ENCODE peak calls at places on chromosome 2, in ten cellular contexts. L is breast epithelium, E is body of pancreas, O is A549, R is upper lobe of left lung, M is K562, N is esophagus squamous epithelium, T is heart left ventricle, H is IMR-90, U is HepG2. X is an unnamed sample.

GRCh38 chr2:38825956-38826355 is 47.9 kb downstream of the GEMIN6 start:
- DNase-seq in L (no peak), E (no peak), O (no peak), R (no peak), M (no peak), N (no peak), T (no peak), H (no peak), U (no peak), X (no peak)

GRCh38 chr2:190646780-190647626 is 1.9 kb upstream of the NAB1 start:
- DNase-seq in L (no peak), E (no peak), O (no peak), R (no peak), M (no peak), N (no peak), T (no peak), H (no peak), U (no peak), X (no peak)

GRCh38 chr2:64338910-64339500 is 115.0 kb upstream of the LGALSL start:
- DNase-seq in L (no peak), E (no peak), O (no peak), R (no peak), M (no peak), N (no peak), T (no peak), H (no peak), U (no peak), X (no peak)

GRCh38 chr2:47274054-47274779 is 119.1 kb upstream of the STPG4 start:
- DNase-seq in L (no peak), E (no peak), O (no peak), R (no peak), M (no peak), N (no peak), T (no peak), H (peak), U (no peak), X (peak)

GRCh38 chr2:232120911-232121310 is 159.4 kb downstream of the DIS3L2 start:
- DNase-seq in L (no peak), E (no peak), O (no peak), R (no peak), M (no peak), N (no peak), T (no peak), H (no peak), U (no peak), X (no peak)

GRCh38 chr2:29766191-29766590 is 155.2 kb downstream of the ALK start:
- DNase-seq in L (no peak), E (no peak), O (no peak), R (no peak), M (no peak), N (no peak), T (no peak), H (peak), U (no peak), X (no peak)

GRCh38 chr2:188788621-188789020 is 185.6 kb upstream of the COL3A1 start:
- DNase-seq in L (peak), E (peak), O (no peak), R (peak), M (no peak), N (no peak), T (peak), H (peak), U (no peak), X (no peak)

GRCh38 chr2:226334981-226335720 is 464.5 kb downstream of the IRS1 start:
- DNase-seq in L (no peak), E (no peak), O (no peak), R (no peak), M (no peak), N (no peak), T (no peak), H (peak), U (peak), X (no peak)

GRCh38 chr2:110979834-110980612 is 140.7 kb upstream of the BCL2L11 start:
- DNase-seq in L (no peak), E (no peak), O (no peak), R (no peak), M (no peak), N (no peak), T (no peak), H (no peak), U (no peak), X (no peak)

GRCh38 chr2:171172980-171173542 is 12.4 kb upstream of the TLK1 start:
- DNase-seq in L (no peak), E (no peak), O (no peak), R (no peak), M (no peak), N (no peak), T (no peak), H (peak), U (no peak), X (no peak)

GRCh38 chr2:146481629-146482028 is 1363.2 kb upstream of the ACVR2A start:
- DNase-seq in L (no peak), E (no peak), O (no peak), R (no peak), M (no peak), N (no peak), T (no peak), H (peak), U (no peak), X (peak)

GRCh38 chr2:111185496-111186022 is 64.8 kb downstream of the BCL2L11 start:
- DNase-seq in L (no peak), E (peak), O (no peak), R (peak), M (no peak), N (no peak), T (no peak), H (no peak), U (no peak), X (no peak)

GRCh38 chr2:224039770-224040088 is 643 bp upstream of the SERPINE2 start:
- DNase-seq in L (no peak), E (no peak), O (no peak), R (no peak), M (no peak), N (no peak), T (no peak), H (no peak), U (no peak), X (no peak)

GRCh38 chr2:226799976-226800940 is 638 bp upstream of the IRS1 start:
- DNase-seq in L (peak), E (peak), O (no peak), R (peak), M (no peak), N (no peak), T (no peak), H (peak), U (peak), X (no peak)

GRCh38 chr2:138777996-138778395 is 2.2 kb downstream of the NXPH2 start:
- DNase-seq in L (no peak), E (no peak), O (no peak), R (no peak), M (no peak), N (no peak), T (no peak), H (peak), U (peak), X (peak)

GRCh38 chr2:233093721-233094120 is 33.6 kb downstream of the INPP5D start:
- DNase-seq in L (no peak), E (no peak), O (no peak), R (no peak), M (no peak), N (no peak), T (no peak), H (no peak), U (no peak), X (no peak)

DNA sequence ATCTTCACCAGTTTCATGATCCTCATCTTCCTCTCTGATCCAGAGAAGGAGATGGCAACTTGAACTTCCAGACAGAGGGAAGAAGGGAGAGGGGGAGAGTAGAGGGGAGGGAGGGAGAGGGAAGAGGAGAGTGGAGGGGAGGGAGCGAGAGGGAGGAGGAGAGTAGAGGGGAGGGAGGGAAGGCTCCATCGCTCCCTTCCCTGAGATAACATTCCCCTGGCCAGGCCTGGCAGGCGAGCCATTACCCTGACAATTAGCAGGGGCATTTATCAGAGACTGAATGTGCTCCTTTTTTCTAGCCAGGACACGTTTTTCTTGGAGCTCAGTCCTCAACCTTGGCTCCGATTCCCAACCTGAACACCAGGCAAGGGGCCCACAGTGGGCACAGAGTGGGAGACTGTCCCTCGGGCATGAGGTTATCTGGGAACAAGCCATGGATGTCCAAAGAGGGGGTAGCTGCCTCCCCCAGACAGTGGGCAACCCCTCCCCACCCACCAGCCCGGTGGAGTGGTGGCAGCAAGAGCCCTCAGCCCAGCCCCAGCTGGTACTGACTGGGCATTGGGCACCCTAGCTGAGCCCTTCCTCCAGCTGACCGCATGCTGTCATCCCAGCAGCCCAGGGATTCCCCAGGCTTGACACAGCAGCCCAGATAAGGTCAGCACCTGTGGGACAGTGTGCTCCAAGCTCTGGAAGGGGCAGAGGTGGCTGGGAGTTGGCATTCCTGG is 81.8 kb downstream of the TNS1 start:
- DNase-seq in L (peak), E (peak), O (no peak), R (peak), M (no peak), N (no peak), T (peak), H (peak), U (no peak), X (no peak)
- TF ChIP-seq POLR2A in L (no peak), E (peak), O (no peak), R (no peak), M (no peak), N (no peak), T (no peak), H (no peak), U (no peak), X (no peak)

GRCh38 chr2:159093496-159093895 is 125.1 kb downstream of the TANC1 start:
- DNase-seq in L (no peak), E (no peak), O (no peak), R (no peak), M (no peak), N (no peak), T (no peak), H (peak), U (no peak), X (no peak)
- TF ChIP-seq POLR2A in L (no peak), E (no peak), O (no peak), R (no peak), M (no peak), N (no peak), T (no peak), H (no peak), U (no peak), X (no peak)

DNA sequence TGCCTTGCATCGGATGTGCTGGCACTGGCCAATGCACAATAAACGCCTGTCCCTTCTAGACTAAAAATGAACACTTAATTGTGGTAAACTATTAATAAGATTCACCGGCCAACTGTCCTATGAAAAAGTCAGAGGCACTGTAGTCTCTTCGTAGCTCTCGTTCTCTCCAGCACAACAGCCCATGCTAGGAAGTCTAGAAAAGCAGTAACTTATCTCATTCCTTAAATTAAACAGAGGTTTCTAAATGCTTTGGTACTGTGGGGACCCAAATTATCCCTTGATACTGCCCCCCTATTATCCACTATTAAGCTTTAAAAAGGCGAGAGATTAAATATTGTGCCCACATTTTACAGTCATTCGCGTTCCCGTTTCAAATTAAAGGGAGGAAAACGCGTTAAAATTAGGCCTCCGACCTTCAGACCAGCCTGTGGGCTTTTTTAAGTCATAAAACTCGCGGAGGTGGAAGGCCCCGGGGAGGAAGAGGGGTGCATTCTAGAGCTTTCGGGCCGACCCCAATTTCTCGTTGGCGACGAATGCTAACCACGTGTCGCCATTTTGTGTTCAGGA is 1.5 kb upstream of the PCBP1 start:
- DNase-seq in L (no peak), E (no peak), O (no peak), R (no peak), M (no peak), N (no peak), T (no peak), H (no peak), U (no peak), X (no peak)
- TF ChIP-seq POLR2A in L (no peak), E (no peak), O (no peak), R (no peak), M (no peak), N (no peak), T (no peak), H (no peak), U (no peak), X (no peak)

DNA sequence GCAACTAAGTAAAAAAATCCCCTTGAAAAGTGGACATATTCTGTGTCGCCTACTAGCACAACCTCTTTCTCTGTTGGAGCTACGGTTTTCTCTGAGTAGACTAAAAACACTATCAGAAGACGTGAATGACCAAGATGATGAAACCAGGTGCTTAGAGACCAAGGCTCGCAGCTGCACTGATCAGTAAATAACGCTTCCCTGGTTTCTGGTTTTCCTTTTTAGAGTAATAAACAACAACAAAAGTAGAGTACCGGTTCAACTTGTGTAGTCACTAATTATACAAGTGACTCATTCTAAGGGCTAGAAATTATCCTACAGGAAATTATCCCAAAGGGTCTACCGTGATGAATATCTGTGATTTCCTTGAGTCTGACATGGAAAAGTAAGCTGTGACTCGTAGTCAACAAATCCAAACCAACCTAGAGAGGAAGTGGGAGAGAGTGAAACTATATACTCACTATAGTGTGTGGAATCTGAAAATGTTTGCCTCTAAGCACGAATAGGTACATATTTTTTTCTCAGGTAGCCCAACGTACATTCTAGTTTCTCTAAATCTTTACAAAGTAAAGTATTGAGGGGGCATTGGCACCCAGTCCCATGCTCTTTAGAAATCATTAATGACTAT is 17.8 kb downstream of the RASGRP3 start:
- DNase-seq in L (no peak), E (no peak), O (no peak), R (no peak), M (no peak), N (no peak), T (no peak), H (peak), U (no peak), X (no peak)
- TF ChIP-seq POLR2A in L (no peak), E (no peak), O (no peak), R (no peak), M (no peak), N (no peak), T (no peak), H (no peak), U (no peak), X (no peak)

GRCh38 chr2:86623549-86624547 is at the start of gene RNF103:
- DNase-seq in L (peak), E (peak), O (peak), R (peak), M (peak), N (peak), T (peak), H (peak), U (peak), X (peak)
- TF ChIP-seq POLR2A in L (peak), E (peak), O (peak), R (peak), M (peak), N (peak), T (peak), H (peak), U (peak), X (peak)

GRCh38 chr2:70086838-70087702 is at the start of gene PCBP1:
- DNase-seq in L (peak), E (peak), O (peak), R (peak), M (peak), N (peak), T (peak), H (peak), U (peak), X (peak)
- TF ChIP-seq POLR2A in L (peak), E (peak), O (peak), R (no peak), M (peak), N (no peak), T (no peak), H (peak), U (peak), X (peak)